ENCODE peak calls at places on chromosome 19, in ten cellular contexts. N, M, Q, U, I, G, T, R, B and P are unnamed samples.

GRCh38 chr19:57406516-57407123 is 4.3 kb upstream of the ZNF17 start:
- DNase-seq in Q (peak; percentile 32), B (peak; percentile 79), M (peak; percentile 46), I (peak; percentile 17), N (peak; percentile 88), T (peak; percentile 65), U (peak; percentile 92), G (peak; percentile 64), R (peak; percentile 64), P (peak; percentile 47)

GRCh38 chr19:32581704-32582164 is 744 bp downstream of the PDCD5 start:
- DNase-seq in Q (no peak), I (no peak), U (peak; percentile 21), R (peak; percentile 42), T (no peak), B (peak; percentile 55), N (peak; percentile 54), M (peak; percentile 54), G (peak; percentile 30), P (peak; percentile 39)

GRCh38 chr19:871446-872265 is 12.2 kb downstream of the CFD start:
- DNase-seq in R (peak; percentile 60), U (peak; percentile 62), G (no peak), B (peak; percentile 75), M (peak; percentile 58), I (no peak), Q (no peak), N (peak; percentile 82), T (peak; percentile 44), P (no peak)

GRCh38 chr19:17081672-17082630 is 6.4 kb downstream of the MYO9B start:
- DNase-seq in G (no peak), Q (no peak), B (no peak), R (no peak), T (no peak), U (no peak), M (no peak), I (no peak), N (no peak), P (no peak)

GRCh38 chr19:29105629-29106352 is 107.2 kb downstream of the UQCRFS1 start:
- DNase-seq in N (no peak), T (no peak), U (no peak), Q (no peak), G (no peak), M (no peak), I (no peak), B (no peak), R (no peak), P (no peak)

GRCh38 chr19:54460230-54461005 is 3.2 kb downstream of the LENG9 start:
- DNase-seq in G (no peak), U (no peak), T (no peak), Q (no peak), M (no peak), R (peak; percentile 8), B (no peak), I (no peak), N (no peak), P (no peak)

GRCh38 chr19:19997656-19998268 is 41.5 kb downstream of the ZNF682 start:
- DNase-seq in Q (no peak), B (peak; percentile 47), T (no peak), G (peak; percentile 49), M (no peak), R (peak; percentile 18), N (peak; percentile 90), U (peak; percentile 81), I (no peak), P (no peak)

GRCh38 chr19:31285744-31286143 is 63.5 kb downstream of the TSHZ3 start:
- DNase-seq in Q (no peak), U (no peak), B (no peak), G (no peak), M (no peak), N (no peak), R (no peak), I (no peak), T (no peak), P (no peak)

GRCh38 chr19:53131085-53131484 is 1.6 kb downstream of the ZNF415 start:
- DNase-seq in U (no peak), M (no peak), T (no peak), R (no peak), N (no peak), Q (no peak), I (no peak), B (no peak), G (no peak), P (no peak)

GRCh38 chr19:5585461-5586299 is 17.9 kb upstream of the TINCR start:
- DNase-seq in G (peak; percentile 78), N (peak; percentile 85), B (peak; percentile 52), U (peak; percentile 73), I (no peak), M (no peak), Q (no peak), T (no peak), R (peak; percentile 84), P (no peak)

GRCh38 chr19:54030895-54031586 is 32.7 kb downstream of the VSTM1 start:
- DNase-seq in N (no peak), Q (no peak), G (peak; percentile 58), R (peak; percentile 11), I (no peak), T (no peak), U (no peak), M (peak; percentile 48), B (no peak), P (peak; percentile 29)

GRCh38 chr19:5130371-5131030 is 161.6 kb downstream of the KDM4B start:
- DNase-seq in T (no peak), R (no peak), N (no peak), G (no peak), U (no peak), B (no peak), Q (no peak), M (no peak), I (peak; percentile 73), P (no peak)

GRCh38 chr19:49746206-49746958 is 16.7 kb downstream of the TSKS start:
- DNase-seq in M (peak; percentile 85), B (peak; percentile 81), U (peak; percentile 97), T (peak; percentile 36), R (peak; percentile 100), G (peak; percentile 44), I (no peak), N (peak; percentile 97), Q (peak; percentile 90), P (peak; percentile 70)

GRCh38 chr19:36573948-36574726 is 1.0 kb upstream of the ZNF529 start:
- DNase-seq in U (no peak), B (no peak), M (no peak), G (no peak), T (peak; percentile 13), I (no peak), Q (no peak), R (peak; percentile 15), N (no peak), P (peak; percentile 49)

GRCh38 chr19:13098291-13099072 is 4.2 kb downstream of the LYL1 start:
- DNase-seq in T (no peak), I (no peak), B (no peak), N (peak; percentile 60), R (peak; percentile 25), U (no peak), Q (no peak), M (no peak), G (peak; percentile 90), P (peak; percentile 72)

DNA sequence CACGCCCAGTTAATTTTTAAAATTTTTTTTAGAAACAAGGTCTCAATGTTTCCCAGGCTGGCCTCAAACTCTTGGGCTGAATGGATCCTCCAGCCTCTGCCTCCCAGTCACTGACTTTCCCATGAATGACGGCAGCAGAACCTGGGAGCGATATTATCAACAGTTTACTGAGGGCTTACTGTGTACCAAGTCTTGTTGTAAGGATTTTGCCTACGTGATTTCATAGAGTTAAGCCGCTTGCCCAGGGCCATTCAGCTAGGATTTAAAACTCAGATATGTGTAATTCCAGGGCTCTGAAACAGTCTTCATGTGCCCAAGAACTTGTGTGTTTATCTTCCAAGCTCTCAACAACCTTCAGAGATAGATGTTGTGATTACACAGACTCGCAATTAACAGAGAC is 6.0 kb upstream of the KXD1 start:
- DNase-seq in M (no peak), T (no peak), N (no peak), I (no peak), G (no peak), Q (no peak), R (no peak), U (no peak), B (no peak), P (no peak)
- TF ChIP-seq MAX in M (no peak), T (no peak), N (no peak), I (no peak), G (no peak), Q (no peak), R (no peak), U (no peak), B (no peak), P (no peak)

DNA sequence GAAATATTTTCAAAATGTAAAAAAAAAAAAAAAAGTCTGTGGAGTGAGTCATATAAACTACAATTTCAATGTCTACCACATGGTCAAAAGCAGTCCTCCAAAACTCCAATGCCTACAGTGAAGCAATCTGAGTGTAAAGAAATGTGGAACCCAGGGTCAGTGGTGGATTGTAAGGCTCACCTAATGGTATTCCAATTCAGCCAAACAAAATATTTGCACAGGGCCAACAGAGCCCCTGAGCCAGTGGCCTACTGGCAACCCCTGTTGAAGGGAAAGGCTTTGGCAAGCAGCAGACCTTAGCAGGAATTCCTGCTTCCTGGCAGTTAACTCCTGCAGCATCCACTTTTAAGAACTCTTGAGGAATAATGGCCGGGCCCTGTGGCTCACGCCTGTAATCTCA is 3.4 kb downstream of the DNMT1 start:
- DNase-seq in M (peak; percentile 11), I (no peak), R (no peak), Q (no peak), N (no peak), U (no peak), G (peak; percentile 41), T (peak; percentile 91), B (no peak), P (peak; percentile 97)
- TF ChIP-seq MAX in M (no peak), I (no peak), R (no peak), Q (no peak), N (no peak), U (no peak), G (no peak), T (no peak), B (no peak), P (no peak)

GRCh38 chr19:34336781-34337271 is 28.2 kb upstream of the GPI start:
- DNase-seq in Q (peak; percentile 8), U (no peak), I (no peak), T (no peak), G (peak; percentile 35), M (peak; percentile 51), N (no peak), B (peak; percentile 52), R (peak; percentile 44), P (peak; percentile 68)
- TF ChIP-seq MAX in Q (no peak), U (no peak), I (no peak), T (no peak), G (no peak), M (no peak), N (no peak), B (no peak), R (no peak), P (no peak)

DNA sequence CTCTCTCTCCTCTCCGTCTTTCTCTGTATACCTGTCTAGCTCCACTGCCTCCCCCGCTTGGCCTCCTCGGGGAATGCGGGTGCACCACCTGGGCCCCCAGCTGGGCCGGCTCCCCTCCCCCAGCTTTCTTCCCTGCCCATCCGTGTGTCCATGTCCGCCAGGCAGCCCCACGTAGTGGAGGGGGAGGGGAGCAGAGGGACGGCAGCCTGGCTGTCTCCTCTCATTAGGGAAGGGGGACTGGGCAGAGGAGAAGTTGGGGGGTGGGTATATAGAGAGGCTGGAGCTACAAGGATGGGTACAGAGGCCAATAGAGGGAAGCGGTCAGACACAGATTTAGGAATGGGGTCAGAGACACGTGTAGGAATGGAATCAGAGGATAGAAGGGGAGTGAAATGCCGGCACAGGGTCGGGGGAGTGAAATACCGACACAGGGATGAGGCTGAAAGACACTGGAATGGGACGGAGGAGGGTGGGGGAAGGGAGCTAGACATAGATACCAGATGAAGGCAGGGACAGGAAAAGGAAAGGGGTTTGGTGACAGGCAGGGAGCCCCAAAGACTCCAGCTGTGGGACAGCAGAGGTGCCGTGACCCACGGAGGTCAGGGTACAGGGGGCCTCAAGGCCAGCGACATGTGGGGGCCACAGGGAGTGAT is 2.8 kb downstream of the NECTIN2 start:
- DNase-seq in I (no peak), R (peak; percentile 60), T (no peak), Q (no peak), B (peak; percentile 47), U (peak; percentile 56), N (peak; percentile 74), G (no peak), M (no peak), P (peak; percentile 24)
- TF ChIP-seq MAX in I (no peak), R (peak; percentile 9), T (no peak), Q (no peak), B (no peak), U (no peak), N (peak; percentile 4), G (no peak), M (no peak), P (no peak)